ENCODE peak calls at places on chromosomes 13 and 19, in ten cellular contexts. R, H, T, Y, U, M, Z, S, E and N are unnamed samples.

GRCh38 chr19:5504115-5504514 is 48.9 kb downstream of the ZNRF4 start:
- DNase-seq in E (no peak), S (no peak), R (no peak), T (no peak), H (no peak), U (no peak), Z (no peak), M (no peak), Y (no peak), N (no peak)

GRCh38 chr19:10114651-10115391 is 3.3 kb downstream of the P2RY11 start:
- DNase-seq in Y (no peak), Z (no peak), R (no peak), M (no peak), T (no peak), U (no peak), H (no peak), S (no peak), E (no peak), N (no peak)

GRCh38 chr19:34481861-34482379 is 362 bp downstream of the WTIP start:
- DNase-seq in T (no peak), Z (no peak), S (no peak), Y (no peak), H (no peak), R (no peak), U (peak; percentile 46), M (no peak), E (no peak), N (no peak)

GRCh38 chr13:65530688-65531087 is 1699.4 kb downstream of the PCDH9 start:
- DNase-seq in T (no peak), E (no peak), Z (no peak), Y (no peak), M (no peak), U (no peak), S (no peak), R (no peak), H (no peak), N (no peak)

GRCh38 chr19:9836021-9836420 is 903 bp downstream of the PIN1 start:
- DNase-seq in H (no peak), T (no peak), S (no peak), U (no peak), E (no peak), Y (no peak), Z (no peak), M (no peak), R (no peak), N (no peak)

GRCh38 chr19:39832341-39833083 is 1.4 kb downstream of the DYRK1B start:
- DNase-seq in H (no peak), T (no peak), U (no peak), Y (no peak), E (no peak), Z (no peak), R (no peak), S (no peak), M (no peak), N (no peak)

GRCh38 chr13:69970521-69970920 is 137.1 kb upstream of the ATXN8OS start:
- DNase-seq in T (no peak), M (no peak), Z (no peak), S (no peak), R (no peak), E (no peak), U (no peak), H (no peak), Y (no peak), N (no peak)

GRCh38 chr19:34269968-34270621 is 15.7 kb downstream of the GARRE1 start:
- DNase-seq in H (peak; percentile 27), R (peak; percentile 85), E (peak; percentile 51), Y (no peak), M (peak; percentile 59), S (no peak), T (peak; percentile 65), Z (no peak), U (peak; percentile 57), N (no peak)

GRCh38 chr13:28140433-28141125 is 2.2 kb downstream of the PAN3 start:
- DNase-seq in Y (peak; percentile 70), U (no peak), Z (no peak), E (no peak), M (no peak), R (no peak), T (no peak), S (no peak), H (no peak), N (no peak)
- H3K4me1 ChIP-seq in Y (peaks cover 21% of the 10 kb centered on the region), U (peaks cover 4% of the 10 kb centered on the region), Z (no peaks in the 10 kb centered on the region), E (peaks cover 22% of the 10 kb centered on the region), M (no peaks in the 10 kb centered on the region), R (no peaks in the 10 kb centered on the region), T (no peaks in the 10 kb centered on the region), S (peaks cover 60% of the 10 kb centered on the region), H (peaks cover 13% of the 10 kb centered on the region), N (peaks cover 39% of the 10 kb centered on the region)

GRCh38 chr19:31346660-31347059 is 2.6 kb downstream of the TSHZ3 start:
- DNase-seq in Y (no peak), R (no peak), T (no peak), H (no peak), E (no peak), U (no peak), M (no peak), Z (no peak), S (no peak), N (no peak)

GRCh38 chr19:31348416-31349159 is 648 bp downstream of the TSHZ3 start:
- DNase-seq in R (no peak), Y (peak; percentile 39), T (peak; percentile 48), E (no peak), U (peak; percentile 36), H (peak; percentile 41), M (no peak), S (no peak), Z (no peak), N (peak; percentile 73)

GRCh38 chr19:31347356-31347755 is 1.9 kb downstream of the TSHZ3 start:
- DNase-seq in E (no peak), R (no peak), U (no peak), Z (no peak), S (no peak), T (no peak), H (no peak), M (no peak), Y (no peak), N (no peak)

GRCh38 chr19:31349160-31349881 is at the start of gene TSHZ3:
- DNase-seq in E (peak; percentile 72), U (peak; percentile 82), S (peak; percentile 72), M (no peak), T (peak; percentile 91), R (no peak), Y (peak; percentile 83), H (peak; percentile 81), Z (peak; percentile 47), N (peak; percentile 90)

DNA sequence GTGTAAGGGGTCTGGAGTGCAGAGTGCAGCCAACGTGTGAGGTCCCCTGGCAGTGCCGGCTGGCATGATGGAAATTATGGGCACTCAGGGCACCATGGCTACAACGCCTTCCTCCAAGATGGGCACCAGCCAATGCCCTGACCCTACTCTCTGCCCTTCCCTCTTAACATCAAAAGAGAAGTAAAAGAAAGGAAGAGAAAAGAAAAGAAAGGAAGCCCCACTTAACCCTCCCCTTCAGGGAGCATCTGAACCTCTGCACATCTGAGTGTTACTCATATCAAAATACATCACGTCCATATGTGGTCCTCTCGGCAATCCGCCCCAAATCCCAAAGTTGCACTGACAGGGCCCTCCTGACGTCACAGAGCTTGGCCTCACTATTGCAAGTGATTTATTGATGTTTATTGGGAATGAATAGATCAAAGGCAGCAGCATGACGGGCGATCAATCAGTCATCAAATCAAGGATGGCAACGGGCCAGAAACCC is 1.4 kb downstream of the TSHZ3 start:
- DNase-seq in S (no peak), T (peak; percentile 64), H (no peak), Z (no peak), E (no peak), M (no peak), Y (no peak), R (no peak), U (no peak), N (no peak)
- TF ChIP-seq CTCF in S (no peak), T (no peak), H (no peak), Z (no peak), E (no peak), M (no peak), Y (no peak), R (no peak), U (no peak), N (no peak)

DNA sequence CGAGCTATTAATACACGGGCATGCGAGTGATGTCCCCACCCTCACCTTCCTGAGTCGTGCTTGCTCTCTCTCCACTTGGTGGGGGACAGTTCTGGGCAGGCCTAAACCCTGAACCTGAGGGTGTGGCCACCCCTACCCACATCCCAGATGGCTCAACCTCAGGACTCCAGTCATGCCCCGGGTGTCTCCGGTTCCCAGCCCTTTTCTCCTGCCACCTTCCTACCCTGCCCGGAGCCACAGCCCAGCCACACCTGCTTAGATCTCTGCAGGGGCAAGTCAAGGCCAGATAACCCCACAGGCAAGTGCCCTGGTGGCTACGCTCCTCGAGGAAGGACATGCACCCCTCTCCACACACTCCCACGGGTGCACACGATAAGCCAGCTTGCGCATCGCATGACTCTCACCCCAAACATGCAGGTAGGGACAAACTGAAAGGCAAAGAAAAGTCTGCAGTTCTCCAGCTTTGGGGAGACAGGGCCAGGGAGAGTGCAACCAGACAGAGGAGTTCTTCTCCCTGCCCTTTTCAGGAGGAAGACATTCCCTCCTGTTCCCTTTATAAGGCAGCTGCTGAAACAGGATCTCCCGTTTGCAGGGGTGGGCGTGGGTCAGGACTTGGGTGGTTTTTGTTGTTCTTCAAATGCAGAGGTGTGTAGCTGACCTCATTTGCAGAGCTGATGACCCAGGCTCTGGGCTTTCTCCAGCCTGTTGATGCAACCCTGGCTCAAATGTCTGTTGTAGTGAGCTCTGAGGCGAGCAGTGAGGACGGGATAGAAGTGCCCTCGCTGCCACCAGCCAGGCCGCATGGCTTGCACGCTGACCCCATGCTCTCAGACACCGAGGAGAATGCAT is 88.6 kb downstream of the DPF1 start:
- DNase-seq in R (no peak), Y (peak; percentile 26), S (no peak), Z (no peak), T (no peak), H (no peak), U (no peak), M (no peak), E (no peak), N (no peak)
- H3K4me3 ChIP-seq in R (no peak overlapping the region), Y (no peak overlapping the region), S (no peak overlapping the region), Z (no peak overlapping the region), T (no peak overlapping the region), H (no peak overlapping the region), U (no peak overlapping the region), M (no peak overlapping the region), E (no peak overlapping the region), N (no peak overlapping the region)

GRCh38 chr19:42544146-42544545 is 15.9 kb upstream of the CEACAM1 start:
- DNase-seq in M (no peak), H (no peak), R (no peak), S (no peak), Y (no peak), U (no peak), Z (no peak), T (no peak), E (no peak), N (no peak)

GRCh38 chr19:42546831-42547500 is 18.7 kb upstream of the CEACAM1 start:
- DNase-seq in T (no peak), Y (no peak), H (no peak), M (no peak), S (no peak), E (no peak), U (no peak), Z (no peak), R (no peak), N (no peak)

GRCh38 chr19:42552086-42553065 is 24.1 kb upstream of the CEACAM1 start:
- DNase-seq in Z (no peak), U (no peak), Y (no peak), M (no peak), T (no peak), H (no peak), S (no peak), R (no peak), E (no peak), N (no peak)

GRCh38 chr19:42547927-42548326 is 19.6 kb upstream of the CEACAM1 start:
- DNase-seq in Z (no peak), Y (no peak), E (no peak), M (no peak), R (no peak), U (no peak), S (no peak), T (no peak), H (no peak), N (no peak)

DNA sequence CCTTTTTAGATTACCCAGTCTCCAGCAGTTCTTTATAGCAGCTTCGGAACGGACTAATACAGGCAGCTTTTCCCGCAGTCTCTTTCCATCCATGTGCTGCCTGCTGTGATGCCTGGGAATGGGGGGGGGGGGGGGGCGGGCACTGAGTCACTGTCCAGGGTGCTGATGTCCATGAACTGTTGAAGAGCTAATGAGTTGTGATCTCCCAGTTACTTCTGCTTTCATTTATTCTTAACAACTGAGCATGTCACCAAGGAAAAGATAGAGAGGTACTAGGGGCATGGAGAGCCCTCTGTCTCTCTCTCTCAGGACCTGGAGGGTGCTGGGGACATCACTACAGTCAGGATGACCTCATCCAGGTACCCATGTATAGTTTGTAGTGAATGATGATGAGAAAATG is 20.3 kb upstream of the CEACAM1 start:
- DNase-seq in S (no peak), Y (no peak), Z (no peak), T (no peak), E (no peak), H (no peak), U (no peak), M (no peak), R (no peak), N (no peak)
- H3K4me1 ChIP-seq in S (peaks cover 6% of the 10 kb centered on the region), Y (no peaks in the 10 kb centered on the region), Z (no peaks in the 10 kb centered on the region), T (no peaks in the 10 kb centered on the region), E (no peaks in the 10 kb centered on the region), H (no peaks in the 10 kb centered on the region), U (no peaks in the 10 kb centered on the region), M (no peaks in the 10 kb centered on the region), R (no peaks in the 10 kb centered on the region), N (no peaks in the 10 kb centered on the region)